ENCODE peak calls at places on chromosome 1, in four cellular contexts. G is IMR-90, A is mesendoderm, S is neuronal stem cell. Z is an unnamed sample. For H3K27me3, the result is how much of the 10 kb centered on the place peaks cover.

GRCh38 chr1:244778356-244778755 is 57.1 kb upstream of the COX20 start:
- DNase-seq in G (peak), A (no peak), S (no peak), Z (no peak)

GRCh38 chr1:97123717-97124446 is 402.3 kb downstream of the PTBP2 start:
- DNase-seq in G (no peak), A (no peak), S (no peak), Z (no peak)

GRCh38 chr1:29372108-29372507 is 135.8 kb downstream of the PTPRU start:
- DNase-seq in G (no peak), A (no peak), S (no peak), Z (no peak)

GRCh38 chr1:54335396-54336056 is 70.7 kb downstream of the SSBP3 start:
- DNase-seq in G (peak), A (peak), S (no peak), Z (no peak)

GRCh38 chr1:169610110-169610509 is 19.8 kb downstream of the SELP start:
- DNase-seq in G (no peak), A (peak), S (peak), Z (no peak)

GRCh38 chr1:92655197-92655801 is 129.6 kb downstream of the EVI5 start:
- DNase-seq in G (no peak), A (no peak), S (no peak), Z (no peak)

GRCh38 chr1:112507896-112508241 is 896 bp upstream of the WNT2B start:
- DNase-seq in G (no peak), A (peak), S (no peak), Z (peak)

GRCh38 chr1:78492376-78492950 is 1.7 kb downstream of the PTGFR start:
- DNase-seq in G (no peak), A (no peak), S (no peak), Z (no peak)

GRCh38 chr1:27145934-27146354 is 9.0 kb downstream of the SLC9A1 start:
- DNase-seq in G (peak), A (peak), S (no peak), Z (no peak)

GRCh38 chr1:198778049-198778448 is 139.2 kb downstream of the PTPRC start:
- DNase-seq in G (peak), A (peak), S (no peak), Z (no peak)

GRCh38 chr1:65279092-65279448 is 30.3 kb upstream of the DNAJC6 start:
- DNase-seq in G (no peak), A (peak), S (no peak), Z (no peak)

GRCh38 chr1:114234408-114235119 is 80.9 kb upstream of the SYT6 start:
- DNase-seq in G (no peak), A (no peak), S (no peak), Z (peak)

GRCh38 chr1:161733526-161733925 is 12.2 kb downstream of the FCRLB start:
- DNase-seq in G (peak), A (no peak), S (no peak), Z (no peak)

GRCh38 chr1:240607006-240607405 is 4.9 kb downstream of the GREM2 start:
- DNase-seq in G (peak), A (no peak), S (no peak), Z (no peak)

GRCh38 chr1:218846166-218846565 is 327.5 kb upstream of the LYPLAL1 start:
- DNase-seq in G (no peak), A (no peak), S (no peak), Z (no peak)
- H3K27me3 ChIP-seq in G (under half), A (under half), S (under half), Z (under half)

DNA sequence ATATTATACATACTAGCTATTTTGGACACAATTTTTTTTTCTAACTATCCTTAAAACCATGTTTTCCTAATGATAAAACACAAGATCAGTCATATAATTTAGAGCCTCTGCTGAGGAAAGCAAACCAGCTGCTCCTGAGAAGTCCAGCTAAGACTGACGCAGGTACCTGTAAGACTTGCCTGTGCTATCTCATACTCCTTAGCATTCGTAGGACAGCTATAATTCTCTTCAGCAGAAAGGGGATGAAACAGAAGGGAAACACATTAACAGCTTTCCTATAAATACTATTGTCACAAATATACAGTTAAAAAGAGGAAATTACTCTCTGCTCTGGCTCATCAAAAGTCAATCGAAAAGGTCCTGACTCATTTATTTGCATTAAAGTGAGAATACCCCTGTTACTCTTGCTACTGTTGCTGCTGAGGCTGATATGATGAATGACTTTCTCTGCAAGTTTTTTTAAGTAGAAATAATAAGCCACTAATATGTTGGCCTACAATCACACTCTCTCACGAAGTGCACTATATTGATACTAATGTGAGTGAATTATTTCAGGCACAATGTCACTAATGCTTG is 757.1 kb downstream of the KCNT2 start:
- DNase-seq in G (no peak), A (no peak), S (no peak), Z (no peak)
- H2BK5ac ChIP-seq in G (no peak), A (no peak), S (no peak), Z (no peak)

DNA sequence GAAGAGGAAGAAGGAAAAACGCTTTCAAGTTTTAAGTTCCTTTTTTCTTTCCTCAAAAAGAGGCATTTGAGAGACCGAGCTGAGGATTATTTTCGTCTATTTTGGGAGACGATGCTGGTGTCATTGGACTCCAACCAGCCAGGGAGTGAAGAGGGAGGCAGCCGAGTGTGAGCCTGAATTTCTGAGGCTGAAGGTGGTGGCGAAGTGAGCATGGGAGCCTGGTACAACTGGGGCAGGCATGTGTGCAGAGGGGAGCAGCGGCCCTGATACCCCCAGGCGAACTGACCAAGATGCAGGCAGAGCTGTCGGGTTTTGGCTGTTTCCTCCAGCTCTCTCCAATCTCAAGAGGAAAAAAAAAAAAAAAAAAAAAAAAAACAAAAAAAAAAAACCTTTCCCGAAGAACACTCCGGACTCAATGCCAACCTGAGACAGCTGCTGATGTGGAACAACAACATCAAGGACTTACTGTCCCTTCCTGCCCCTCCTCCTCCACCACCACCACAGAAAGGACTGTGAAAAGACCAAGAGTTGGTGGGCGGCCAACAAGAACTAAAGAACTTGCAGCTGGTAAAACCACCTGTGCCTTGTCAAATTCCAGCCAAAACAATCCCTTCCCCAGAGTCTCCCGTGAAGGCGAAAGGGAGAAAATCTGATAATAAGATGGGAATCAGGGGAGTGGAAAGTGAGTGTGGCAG is 88.7 kb downstream of the PROX1 start:
- DNase-seq in G (no peak), A (no peak), S (no peak), Z (no peak)
- H3K18ac ChIP-seq in G (no peak), A (no peak), S (peak), Z (peak)

GRCh38 chr1:47629201-47629600 is 191.4 kb downstream of the FOXD2 start:
- DNase-seq in G (no peak), A (no peak), S (no peak), Z (no peak)
- H3K27me3 ChIP-seq in G (under half), A (under half), S (under half), Z (under half)

GRCh38 chr1:225762002-225762441 is 15.6 kb upstream of the SRP9 start:
- DNase-seq in G (peak), A (peak), S (no peak), Z (no peak)
- H2BK5ac ChIP-seq in G (peak), A (no peak), S (no peak), Z (no peak)

GRCh38 chr1:9442986-9443385 is 96.3 kb upstream of the SLC25A33 start:
- DNase-seq in G (no peak), A (no peak), S (no peak), Z (no peak)

GRCh38 chr1:9440763-9441194 is 98.5 kb upstream of the SLC25A33 start:
- DNase-seq in G (no peak), A (no peak), S (no peak), Z (no peak)

GRCh38 chr1:9440261-9440660 is 99.0 kb upstream of the SLC25A33 start:
- DNase-seq in G (no peak), A (no peak), S (no peak), Z (no peak)

GRCh38 chr1:9443913-9444445 is 95.3 kb upstream of the SLC25A33 start:
- DNase-seq in G (peak), A (no peak), S (no peak), Z (no peak)

DNA sequence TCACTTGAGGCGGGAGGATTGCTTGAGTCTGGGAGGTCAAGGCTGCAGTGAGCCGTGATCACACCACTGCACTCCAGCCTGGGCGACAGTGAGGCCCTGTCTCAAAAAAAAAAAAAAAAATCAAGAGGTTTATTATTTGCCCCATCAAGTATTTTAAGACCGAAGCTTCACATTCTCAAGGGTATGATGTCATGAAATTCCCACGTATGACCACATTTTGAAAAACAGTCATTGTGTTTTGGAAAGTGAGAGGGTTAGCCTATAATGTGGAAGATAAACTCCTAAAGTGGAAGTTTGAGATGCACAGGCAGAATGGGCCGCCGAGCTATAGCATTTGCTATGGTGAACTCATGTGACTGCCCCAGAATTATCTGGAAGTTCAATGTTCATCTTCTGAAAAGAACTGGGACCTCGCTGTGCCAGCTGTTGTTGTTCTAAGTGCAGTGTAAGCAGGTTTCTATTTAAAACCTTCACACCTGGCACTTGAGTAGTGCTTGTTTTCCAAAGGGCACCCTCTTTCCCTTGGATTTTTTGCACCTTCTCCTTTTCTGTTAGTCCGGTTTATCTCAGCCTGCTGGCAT is 96.9 kb upstream of the SLC25A33 start:
- DNase-seq in G (peak), A (peak), S (no peak), Z (no peak)
- H3K18ac ChIP-seq in G (no peak), A (no peak), S (no peak), Z (no peak)

GRCh38 chr1:217140041-217140901 is 417.0 kb upstream of the ESRRG start:
- DNase-seq in G (no peak), A (peak), S (peak), Z (peak)
- H3K27me3 ChIP-seq in G (under half), A (under half), S (under half), Z (under half)

GRCh38 chr1:150555198-150555970 is 6.2 kb downstream of the ADAMTSL4 start:
- DNase-seq in G (no peak), A (no peak), S (no peak), Z (peak)
- H2BK5ac ChIP-seq in G (no peak), A (no peak), S (no peak), Z (no peak)

GRCh38 chr1:10530281-10530740 is 55.6 kb downstream of the PEX14 start:
- DNase-seq in G (peak), A (peak), S (peak), Z (peak)
- H3K18ac ChIP-seq in G (no peak), A (peak), S (no peak), Z (no peak)

GRCh38 chr1:11707621-11708276 is 16.2 kb downstream of the DRAXIN start:
- DNase-seq in G (no peak), A (peak), S (no peak), Z (peak)

GRCh38 chr1:11711490-11711889 is 20.0 kb downstream of the DRAXIN start:
- DNase-seq in G (no peak), A (no peak), S (no peak), Z (no peak)

GRCh38 chr1:11712285-11712684 is 20.8 kb downstream of the DRAXIN start:
- DNase-seq in G (no peak), A (no peak), S (no peak), Z (no peak)

GRCh38 chr1:11706292-11706691 is 14.8 kb downstream of the DRAXIN start:
- DNase-seq in G (no peak), A (no peak), S (no peak), Z (peak)

GRCh38 chr1:11708554-11709350 is 17.2 kb downstream of the DRAXIN start:
- DNase-seq in G (no peak), A (no peak), S (no peak), Z (no peak)
- H3K27me3 ChIP-seq in G (under half), A (under half), S (under half), Z (under half)

Z was measured in H9.